ENCODE peak calls at places on chromosome 2, in five cellular contexts. One of them, this sample, is unnamed.
A peak's percentile ranks its signal among the peaks of the same experiment; 100 is the strongest.

GRCh38 chr2:120392923-120393322 is 47.0 kb downstream of the INHBB start:
- DNase-seq in activated CD8-positive, alpha-beta memory T cell treated with anti-CD3 and anti-CD28 coated beads for 1 hour: no peak
- DNase-seq in astrocyte of the hippocampus: no peak
- DNase-seq in cardiac fibroblast: no peak
- DNase-seq in AG04449: no peak
- DNase-seq in this sample: no peak

GRCh38 chr2:101442042-101442666 is 32.8 kb downstream of the RFX8 start:
- DNase-seq in activated CD8-positive, alpha-beta memory T cell treated with anti-CD3 and anti-CD28 coated beads for 1 hour: no peak
- DNase-seq in astrocyte of the hippocampus: peak; percentile 79
- DNase-seq in cardiac fibroblast: peak; percentile 48
- DNase-seq in AG04449: no peak
- DNase-seq in this sample: no peak

GRCh38 chr2:239979243-239980023 is 45.7 kb downstream of the NDUFA10 start:
- DNase-seq in activated CD8-positive, alpha-beta memory T cell treated with anti-CD3 and anti-CD28 coated beads for 1 hour: no peak
- DNase-seq in astrocyte of the hippocampus: peak; percentile 75
- DNase-seq in cardiac fibroblast: peak; percentile 56
- DNase-seq in AG04449: no peak
- DNase-seq in this sample: no peak

GRCh38 chr2:168180483-168180882 is 66.9 kb downstream of the STK39 start:
- DNase-seq in activated CD8-positive, alpha-beta memory T cell treated with anti-CD3 and anti-CD28 coated beads for 1 hour: no peak
- DNase-seq in astrocyte of the hippocampus: no peak
- DNase-seq in cardiac fibroblast: no peak
- DNase-seq in AG04449: no peak
- DNase-seq in this sample: no peak

GRCh38 chr2:84556190-84556589 is 39.9 kb downstream of the DNAH6 start:
- DNase-seq in activated CD8-positive, alpha-beta memory T cell treated with anti-CD3 and anti-CD28 coated beads for 1 hour: no peak
- DNase-seq in astrocyte of the hippocampus: no peak
- DNase-seq in cardiac fibroblast: no peak
- DNase-seq in AG04449: no peak
- DNase-seq in this sample: no peak

GRCh38 chr2:143284087-143284675 is 155.0 kb downstream of the ARHGAP15 start:
- DNase-seq in activated CD8-positive, alpha-beta memory T cell treated with anti-CD3 and anti-CD28 coated beads for 1 hour: no peak
- DNase-seq in astrocyte of the hippocampus: peak; percentile 39
- DNase-seq in cardiac fibroblast: peak; percentile 66
- DNase-seq in AG04449: no peak
- DNase-seq in this sample: no peak

GRCh38 chr2:98764499-98764898 is 33.6 kb upstream of the MGAT4A start:
- DNase-seq in activated CD8-positive, alpha-beta memory T cell treated with anti-CD3 and anti-CD28 coated beads for 1 hour: no peak
- DNase-seq in astrocyte of the hippocampus: no peak
- DNase-seq in cardiac fibroblast: no peak
- DNase-seq in AG04449: no peak
- DNase-seq in this sample: no peak

GRCh38 chr2:208363485-208363884 is 43.1 kb upstream of the PTH2R start:
- DNase-seq in activated CD8-positive, alpha-beta memory T cell treated with anti-CD3 and anti-CD28 coated beads for 1 hour: no peak
- DNase-seq in astrocyte of the hippocampus: peak; percentile 56
- DNase-seq in cardiac fibroblast: peak; percentile 61
- DNase-seq in AG04449: peak; percentile 63
- DNase-seq in this sample: no peak

GRCh38 chr2:83784315-83784714 is 674.8 kb downstream of the SUCLG1 start:
- DNase-seq in activated CD8-positive, alpha-beta memory T cell treated with anti-CD3 and anti-CD28 coated beads for 1 hour: no peak
- DNase-seq in astrocyte of the hippocampus: no peak
- DNase-seq in cardiac fibroblast: no peak
- DNase-seq in AG04449: no peak
- DNase-seq in this sample: no peak

GRCh38 chr2:169349528-169349927 is 12.8 kb downstream of the LRP2 start:
- DNase-seq in activated CD8-positive, alpha-beta memory T cell treated with anti-CD3 and anti-CD28 coated beads for 1 hour: no peak
- DNase-seq in astrocyte of the hippocampus: no peak
- DNase-seq in cardiac fibroblast: no peak
- DNase-seq in AG04449: no peak
- DNase-seq in this sample: no peak

GRCh38 chr2:166126014-166126639 is 1.7 kb downstream of the SCN1A start:
- DNase-seq in activated CD8-positive, alpha-beta memory T cell treated with anti-CD3 and anti-CD28 coated beads for 1 hour: no peak
- DNase-seq in astrocyte of the hippocampus: peak; percentile 31
- DNase-seq in cardiac fibroblast: peak; percentile 68
- DNase-seq in AG04449: peak; percentile 10
- DNase-seq in this sample: no peak

GRCh38 chr2:240991378-240992263 is 6.8 kb upstream of the SNED1 start:
- DNase-seq in activated CD8-positive, alpha-beta memory T cell treated with anti-CD3 and anti-CD28 coated beads for 1 hour: no peak
- DNase-seq in astrocyte of the hippocampus: peak; percentile 96
- DNase-seq in cardiac fibroblast: peak; percentile 93
- DNase-seq in AG04449: peak; percentile 23
- DNase-seq in this sample: peak; percentile 79

GRCh38 chr2:214481204-214481603 is 70.3 kb downstream of the VWC2L start:
- DNase-seq in activated CD8-positive, alpha-beta memory T cell treated with anti-CD3 and anti-CD28 coated beads for 1 hour: no peak
- DNase-seq in astrocyte of the hippocampus: peak; percentile 75
- DNase-seq in cardiac fibroblast: peak; percentile 1
- DNase-seq in AG04449: peak; percentile 3
- DNase-seq in this sample: no peak

GRCh38 chr2:47654790-47655562 is 128.0 kb upstream of the MSH6 start:
- DNase-seq in activated CD8-positive, alpha-beta memory T cell treated with anti-CD3 and anti-CD28 coated beads for 1 hour: no peak
- DNase-seq in astrocyte of the hippocampus: no peak
- DNase-seq in cardiac fibroblast: no peak
- DNase-seq in AG04449: no peak
- DNase-seq in this sample: no peak

GRCh38 chr2:131556998-131557397 is 29.3 kb downstream of the CCDC74A start:
- DNase-seq in activated CD8-positive, alpha-beta memory T cell treated with anti-CD3 and anti-CD28 coated beads for 1 hour: no peak
- DNase-seq in astrocyte of the hippocampus: no peak
- DNase-seq in cardiac fibroblast: no peak
- DNase-seq in AG04449: no peak
- DNase-seq in this sample: no peak

GRCh38 chr2:149601141-149601796 is 13.7 kb upstream of the MMADHC start:
- DNase-seq in activated CD8-positive, alpha-beta memory T cell treated with anti-CD3 and anti-CD28 coated beads for 1 hour: no peak
- DNase-seq in astrocyte of the hippocampus: peak; percentile 45
- DNase-seq in cardiac fibroblast: peak; percentile 56
- DNase-seq in AG04449: no peak
- DNase-seq in this sample: no peak

GRCh38 chr2:228268756-228269155 is 87.3 kb upstream of the SPHKAP start:
- DNase-seq in activated CD8-positive, alpha-beta memory T cell treated with anti-CD3 and anti-CD28 coated beads for 1 hour: no peak
- DNase-seq in astrocyte of the hippocampus: no peak
- DNase-seq in cardiac fibroblast: no peak
- DNase-seq in AG04449: no peak
- DNase-seq in this sample: no peak

GRCh38 chr2:210626849-210627248 is 70.5 kb downstream of the CPS1 start:
- DNase-seq in activated CD8-positive, alpha-beta memory T cell treated with anti-CD3 and anti-CD28 coated beads for 1 hour: no peak
- DNase-seq in astrocyte of the hippocampus: peak; percentile 32
- DNase-seq in cardiac fibroblast: peak; percentile 5
- DNase-seq in AG04449: no peak
- DNase-seq in this sample: no peak

GRCh38 chr2:43312751-43313641 is 86.6 kb upstream of the ZFP36L2 start:
- DNase-seq in activated CD8-positive, alpha-beta memory T cell treated with anti-CD3 and anti-CD28 coated beads for 1 hour: no peak
- DNase-seq in astrocyte of the hippocampus: peak; percentile 79
- DNase-seq in cardiac fibroblast: no peak
- DNase-seq in AG04449: peak; percentile 42
- DNase-seq in this sample: no peak

GRCh38 chr2:233365861-233366520 is 11.7 kb downstream of the DGKD start:
- DNase-seq in activated CD8-positive, alpha-beta memory T cell treated with anti-CD3 and anti-CD28 coated beads for 1 hour: no peak
- DNase-seq in astrocyte of the hippocampus: no peak
- DNase-seq in cardiac fibroblast: no peak
- DNase-seq in AG04449: no peak
- DNase-seq in this sample: no peak

GRCh38 chr2:111119847-111120252 is 864 bp upstream of the BCL2L11 start:
- DNase-seq in activated CD8-positive, alpha-beta memory T cell treated with anti-CD3 and anti-CD28 coated beads for 1 hour: no peak
- DNase-seq in astrocyte of the hippocampus: no peak
- DNase-seq in cardiac fibroblast: no peak
- DNase-seq in AG04449: no peak
- DNase-seq in this sample: no peak

GRCh38 chr2:146240376-146240775 is 1604.5 kb upstream of the ACVR2A start:
- DNase-seq in activated CD8-positive, alpha-beta memory T cell treated with anti-CD3 and anti-CD28 coated beads for 1 hour: no peak
- DNase-seq in astrocyte of the hippocampus: peak; percentile 1
- DNase-seq in cardiac fibroblast: no peak
- DNase-seq in AG04449: no peak
- DNase-seq in this sample: no peak

GRCh38 chr2:80238692-80239469 is 65.7 kb downstream of the LRRTM1 start:
- DNase-seq in activated CD8-positive, alpha-beta memory T cell treated with anti-CD3 and anti-CD28 coated beads for 1 hour: no peak
- DNase-seq in astrocyte of the hippocampus: peak; percentile 21
- DNase-seq in cardiac fibroblast: peak; percentile 21
- DNase-seq in AG04449: no peak
- DNase-seq in this sample: no peak

GRCh38 chr2:70784320-70784719 is 6.1 kb downstream of the FIGLA start:
- DNase-seq in activated CD8-positive, alpha-beta memory T cell treated with anti-CD3 and anti-CD28 coated beads for 1 hour: no peak
- DNase-seq in astrocyte of the hippocampus: no peak
- DNase-seq in cardiac fibroblast: no peak
- DNase-seq in AG04449: no peak
- DNase-seq in this sample: no peak

GRCh38 chr2:237674731-237675276 is 47.4 kb downstream of the LRRFIP1 start:
- DNase-seq in activated CD8-positive, alpha-beta memory T cell treated with anti-CD3 and anti-CD28 coated beads for 1 hour: peak; percentile 68
- DNase-seq in astrocyte of the hippocampus: peak; percentile 89
- DNase-seq in cardiac fibroblast: peak; percentile 94
- DNase-seq in AG04449: no peak
- DNase-seq in this sample: peak; percentile 92

GRCh38 chr2:204109681-204110080 is 173.1 kb downstream of the ICOS start:
- DNase-seq in activated CD8-positive, alpha-beta memory T cell treated with anti-CD3 and anti-CD28 coated beads for 1 hour: no peak
- DNase-seq in astrocyte of the hippocampus: no peak
- DNase-seq in cardiac fibroblast: no peak
- DNase-seq in AG04449: no peak
- DNase-seq in this sample: no peak

GRCh38 chr2:38191516-38191915 is 115.6 kb upstream of the CYP1B1 start:
- DNase-seq in activated CD8-positive, alpha-beta memory T cell treated with anti-CD3 and anti-CD28 coated beads for 1 hour: no peak
- DNase-seq in astrocyte of the hippocampus: no peak
- DNase-seq in cardiac fibroblast: no peak
- DNase-seq in AG04449: no peak
- DNase-seq in this sample: no peak

GRCh38 chr2:56229397-56230060 is 45.7 kb downstream of the CCDC85A start:
- DNase-seq in activated CD8-positive, alpha-beta memory T cell treated with anti-CD3 and anti-CD28 coated beads for 1 hour: no peak
- DNase-seq in astrocyte of the hippocampus: no peak
- DNase-seq in cardiac fibroblast: no peak
- DNase-seq in AG04449: no peak
- DNase-seq in this sample: no peak

GRCh38 chr2:96832751-96833507 is 10.9 kb downstream of the ANKRD23 start:
- DNase-seq in activated CD8-positive, alpha-beta memory T cell treated with anti-CD3 and anti-CD28 coated beads for 1 hour: no peak
- DNase-seq in astrocyte of the hippocampus: peak; percentile 74
- DNase-seq in cardiac fibroblast: peak; percentile 52
- DNase-seq in AG04449: no peak
- DNase-seq in this sample: peak; percentile 75

GRCh38 chr2:39524061-39524460 is 87.0 kb upstream of the MAP4K3 start:
- DNase-seq in activated CD8-positive, alpha-beta memory T cell treated with anti-CD3 and anti-CD28 coated beads for 1 hour: no peak
- DNase-seq in astrocyte of the hippocampus: no peak
- DNase-seq in cardiac fibroblast: peak; percentile 56
- DNase-seq in AG04449: no peak
- DNase-seq in this sample: no peak

GRCh38 chr2:3487931-3488554 is 31.3 kb downstream of the ADI1 start:
- DNase-seq in activated CD8-positive, alpha-beta memory T cell treated with anti-CD3 and anti-CD28 coated beads for 1 hour: no peak
- DNase-seq in astrocyte of the hippocampus: no peak
- DNase-seq in cardiac fibroblast: no peak
- DNase-seq in AG04449: no peak
- DNase-seq in this sample: no peak

GRCh38 chr2:188085421-188085820 is 206.3 kb upstream of the GULP1 start:
- DNase-seq in activated CD8-positive, alpha-beta memory T cell treated with anti-CD3 and anti-CD28 coated beads for 1 hour: no peak
- DNase-seq in astrocyte of the hippocampus: no peak
- DNase-seq in cardiac fibroblast: no peak
- DNase-seq in AG04449: no peak
- DNase-seq in this sample: no peak

GRCh38 chr2:2253139-2254016 is 77.7 kb downstream of the MYT1L start:
- DNase-seq in activated CD8-positive, alpha-beta memory T cell treated with anti-CD3 and anti-CD28 coated beads for 1 hour: no peak
- DNase-seq in astrocyte of the hippocampus: no peak
- DNase-seq in cardiac fibroblast: no peak
- DNase-seq in AG04449: no peak
- DNase-seq in this sample: no peak

GRCh38 chr2:200130762-200131166 is 175.4 kb downstream of the MAIP1 start:
- DNase-seq in activated CD8-positive, alpha-beta memory T cell treated with anti-CD3 and anti-CD28 coated beads for 1 hour: no peak
- DNase-seq in astrocyte of the hippocampus: peak; percentile 14
- DNase-seq in cardiac fibroblast: no peak
- DNase-seq in AG04449: no peak
- DNase-seq in this sample: no peak

GRCh38 chr2:240565267-240566202 is 2.7 kb upstream of the RNPEPL1 start:
- DNase-seq in activated CD8-positive, alpha-beta memory T cell treated with anti-CD3 and anti-CD28 coated beads for 1 hour: peak; percentile 83
- DNase-seq in astrocyte of the hippocampus: peak; percentile 73
- DNase-seq in cardiac fibroblast: peak; percentile 78
- DNase-seq in AG04449: no peak
- DNase-seq in this sample: peak; percentile 70

GRCh38 chr2:126269911-126270310 is 386.0 kb upstream of the GYPC start:
- DNase-seq in activated CD8-positive, alpha-beta memory T cell treated with anti-CD3 and anti-CD28 coated beads for 1 hour: no peak
- DNase-seq in astrocyte of the hippocampus: no peak
- DNase-seq in cardiac fibroblast: no peak
- DNase-seq in AG04449: no peak
- DNase-seq in this sample: no peak

GRCh38 chr2:70596293-70596692 is 42.7 kb upstream of the TGFA start:
- DNase-seq in activated CD8-positive, alpha-beta memory T cell treated with anti-CD3 and anti-CD28 coated beads for 1 hour: no peak
- DNase-seq in astrocyte of the hippocampus: peak; percentile 62
- DNase-seq in cardiac fibroblast: no peak
- DNase-seq in AG04449: no peak
- DNase-seq in this sample: no peak

GRCh38 chr2:15730545-15731212 is 139.0 kb downstream of the DDX1 start:
- DNase-seq in activated CD8-positive, alpha-beta memory T cell treated with anti-CD3 and anti-CD28 coated beads for 1 hour: no peak
- DNase-seq in astrocyte of the hippocampus: peak; percentile 95
- DNase-seq in cardiac fibroblast: peak; percentile 98
- DNase-seq in AG04449: peak; percentile 41
- DNase-seq in this sample: peak; percentile 95